ENCODE peak calls at places on chromosomes 1 and 21, in six cellular contexts. One of them, this sample, is unnamed.

GRCh38 chr1:226627050-226627755 is 78.6 kb downstream of the STUM start:
- DNase-seq in left ventricle myocardium inferior: no peak
- DNase-seq in HFFc6: no peak
- DNase-seq in uterus: no peak
- DNase-seq in WERI-Rb-1: no peak
- DNase-seq in AG04450: no peak
- DNase-seq in this sample: no peak

GRCh38 chr21:45836694-45837670 is 144.6 kb upstream of the COL6A1 start:
- DNase-seq in AG04450: no peak
- DNase-seq in left ventricle myocardium inferior: no peak
- DNase-seq in uterus: no peak
- DNase-seq in WERI-Rb-1: no peak
- DNase-seq in HFFc6: no peak
- DNase-seq in this sample: no peak

GRCh38 chr1:77560741-77561140 is 121.7 kb downstream of the ZZZ3 start:
- DNase-seq in AG04450: no peak
- DNase-seq in WERI-Rb-1: no peak
- DNase-seq in left ventricle myocardium inferior: no peak
- DNase-seq in HFFc6: no peak
- DNase-seq in uterus: no peak
- DNase-seq in this sample: no peak

GRCh38 chr21:39781331-39781730 is 36.3 kb downstream of the IGSF5 start:
- DNase-seq in AG04450: no peak
- DNase-seq in HFFc6: no peak
- DNase-seq in uterus: no peak
- DNase-seq in WERI-Rb-1: no peak
- DNase-seq in left ventricle myocardium inferior: no peak
- DNase-seq in this sample: no peak

GRCh38 chr1:46037597-46037936 is 94.9 kb downstream of the PIK3R3 start:
- DNase-seq in WERI-Rb-1: no peak
- DNase-seq in left ventricle myocardium inferior: no peak
- DNase-seq in HFFc6: no peak
- DNase-seq in AG04450: no peak
- DNase-seq in uterus: no peak
- DNase-seq in this sample: no peak

GRCh38 chr21:37478821-37479220 is 112.2 kb downstream of the DYRK1A start:
- DNase-seq in AG04450: no peak
- DNase-seq in WERI-Rb-1: no peak
- DNase-seq in uterus: no peak
- DNase-seq in HFFc6: no peak
- DNase-seq in left ventricle myocardium inferior: no peak
- DNase-seq in this sample: no peak

GRCh38 chr1:46522184-46522968 is 29.1 kb downstream of the KNCN start:
- DNase-seq in left ventricle myocardium inferior: no peak
- DNase-seq in uterus: no peak
- DNase-seq in WERI-Rb-1: peak; percentile 71
- DNase-seq in HFFc6: peak; percentile 62
- DNase-seq in AG04450: no peak
- DNase-seq in this sample: peak; percentile 35

GRCh38 chr1:119752592-119752991 is 16.1 kb downstream of the HMGCS2 start:
- DNase-seq in AG04450: no peak
- DNase-seq in WERI-Rb-1: no peak
- DNase-seq in HFFc6: no peak
- DNase-seq in uterus: no peak
- DNase-seq in left ventricle myocardium inferior: no peak
- DNase-seq in this sample: no peak

GRCh38 chr1:155320661-155321576 is at the start of gene RUSC1:
- DNase-seq in uterus: peak; percentile 80
- DNase-seq in HFFc6: peak; percentile 27
- DNase-seq in left ventricle myocardium inferior: peak; percentile 89
- DNase-seq in WERI-Rb-1: peak; percentile 51
- DNase-seq in AG04450: no peak
- DNase-seq in this sample: no peak

GRCh38 chr1:205042911-205043806 is at the start of gene CNTN2:
- DNase-seq in uterus: no peak
- DNase-seq in left ventricle myocardium inferior: no peak
- DNase-seq in WERI-Rb-1: no peak
- DNase-seq in AG04450: no peak
- DNase-seq in HFFc6: no peak
- DNase-seq in this sample: no peak

GRCh38 chr21:45445369-45445768 is 40.4 kb downstream of the COL18A1 start:
- DNase-seq in left ventricle myocardium inferior: no peak
- DNase-seq in AG04450: no peak
- DNase-seq in HFFc6: no peak
- DNase-seq in WERI-Rb-1: no peak
- DNase-seq in uterus: no peak
- DNase-seq in this sample: no peak

GRCh38 chr1:228341814-228342626 is 64.6 kb downstream of the TRIM11 start:
- DNase-seq in HFFc6: no peak
- DNase-seq in WERI-Rb-1: peak; percentile 0
- DNase-seq in AG04450: no peak
- DNase-seq in left ventricle myocardium inferior: peak; percentile 9
- DNase-seq in uterus: peak; percentile 8
- DNase-seq in this sample: no peak

GRCh38 chr1:186102559-186103148 is 272.4 kb downstream of the TPR start:
- DNase-seq in WERI-Rb-1: no peak
- DNase-seq in left ventricle myocardium inferior: no peak
- DNase-seq in uterus: no peak
- DNase-seq in AG04450: peak; percentile 44
- DNase-seq in HFFc6: peak; percentile 85
- DNase-seq in this sample: peak; percentile 71

GRCh38 chr1:32924881-32925344 is 23.7 kb upstream of the TMEM54 start:
- DNase-seq in WERI-Rb-1: peak; percentile 70
- DNase-seq in AG04450: no peak
- DNase-seq in left ventricle myocardium inferior: peak; percentile 29
- DNase-seq in HFFc6: no peak
- DNase-seq in uterus: no peak
- DNase-seq in this sample: no peak

GRCh38 chr1:243974451-243975292 is 76.4 kb upstream of the ZBTB18 start:
- DNase-seq in HFFc6: no peak
- DNase-seq in WERI-Rb-1: no peak
- DNase-seq in left ventricle myocardium inferior: no peak
- DNase-seq in AG04450: no peak
- DNase-seq in uterus: no peak
- DNase-seq in this sample: no peak

GRCh38 chr1:116325922-116326321 is 47.1 kb upstream of the ATP1A1 start:
- DNase-seq in left ventricle myocardium inferior: no peak
- DNase-seq in WERI-Rb-1: no peak
- DNase-seq in AG04450: no peak
- DNase-seq in HFFc6: no peak
- DNase-seq in uterus: no peak
- DNase-seq in this sample: no peak

GRCh38 chr1:162219461-162219860 is 150.0 kb downstream of the NOS1AP start:
- DNase-seq in WERI-Rb-1: peak; percentile 62
- DNase-seq in uterus: no peak
- DNase-seq in left ventricle myocardium inferior: no peak
- DNase-seq in AG04450: no peak
- DNase-seq in HFFc6: no peak
- DNase-seq in this sample: no peak

GRCh38 chr1:102799496-102799895 is 308.8 kb downstream of the COL11A1 start:
- DNase-seq in left ventricle myocardium inferior: no peak
- DNase-seq in AG04450: peak; percentile 1
- DNase-seq in HFFc6: peak; percentile 3
- DNase-seq in uterus: no peak
- DNase-seq in WERI-Rb-1: no peak
- DNase-seq in this sample: no peak

GRCh38 chr1:31151402-31151801 is 85.9 kb upstream of the PUM1 start:
- DNase-seq in uterus: no peak
- DNase-seq in WERI-Rb-1: no peak
- DNase-seq in AG04450: no peak
- DNase-seq in HFFc6: no peak
- DNase-seq in left ventricle myocardium inferior: no peak
- DNase-seq in this sample: no peak

DNA sequence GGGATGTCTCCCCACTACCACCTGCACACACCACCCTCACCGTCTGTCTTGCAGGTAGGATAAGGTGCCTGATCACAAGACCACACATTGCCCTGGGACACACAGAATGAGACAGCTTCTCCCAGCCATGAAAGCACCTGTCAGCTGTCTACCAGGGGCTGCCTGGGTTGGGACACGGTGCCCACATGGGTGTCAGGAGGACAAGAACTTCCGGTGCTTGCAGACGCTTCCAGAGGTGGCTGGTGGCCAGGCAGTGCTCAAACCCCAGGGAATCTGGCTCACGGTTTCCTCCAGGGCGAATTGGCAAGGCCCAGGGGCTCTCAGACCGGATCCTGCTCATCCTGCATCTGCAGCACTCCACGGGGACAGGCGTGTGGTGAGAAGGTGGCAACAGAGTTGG is 182.6 kb upstream of the ARHGEF16 start:
- DNase-seq in left ventricle myocardium inferior: peak; percentile 32
- DNase-seq in HFFc6: no peak
- DNase-seq in WERI-Rb-1: no peak
- DNase-seq in AG04450: no peak
- DNase-seq in uterus: no peak
- DNase-seq in this sample: no peak
- TF ChIP-seq CTCF in left ventricle myocardium inferior: no peak
- TF ChIP-seq CTCF in HFFc6: no peak
- TF ChIP-seq CTCF in WERI-Rb-1: no peak
- TF ChIP-seq CTCF in AG04450: no peak
- TF ChIP-seq CTCF in uterus: no peak
- TF ChIP-seq CTCF in this sample: no peak

GRCh38 chr1:83857705-83858104 is 141.2 kb downstream of the TTLL7 start:
- DNase-seq in uterus: no peak
- DNase-seq in left ventricle myocardium inferior: no peak
- DNase-seq in WERI-Rb-1: no peak
- DNase-seq in HFFc6: no peak
- DNase-seq in AG04450: no peak
- DNase-seq in this sample: no peak

GRCh38 chr1:83860506-83861221 is 138.3 kb downstream of the TTLL7 start:
- DNase-seq in HFFc6: no peak
- DNase-seq in WERI-Rb-1: no peak
- DNase-seq in AG04450: no peak
- DNase-seq in left ventricle myocardium inferior: peak; percentile 87
- DNase-seq in uterus: peak; percentile 15
- DNase-seq in this sample: no peak

GRCh38 chr1:83854456-83854855 is 144.5 kb downstream of the TTLL7 start:
- DNase-seq in HFFc6: no peak
- DNase-seq in left ventricle myocardium inferior: no peak
- DNase-seq in uterus: no peak
- DNase-seq in AG04450: no peak
- DNase-seq in WERI-Rb-1: no peak
- DNase-seq in this sample: no peak

GRCh38 chr1:83857108-83857507 is 141.8 kb downstream of the TTLL7 start:
- DNase-seq in AG04450: no peak
- DNase-seq in HFFc6: peak; percentile 17
- DNase-seq in left ventricle myocardium inferior: no peak
- DNase-seq in WERI-Rb-1: no peak
- DNase-seq in uterus: no peak
- DNase-seq in this sample: peak; percentile 10

GRCh38 chr1:83856381-83856780 is 142.6 kb downstream of the TTLL7 start:
- DNase-seq in HFFc6: no peak
- DNase-seq in AG04450: no peak
- DNase-seq in uterus: no peak
- DNase-seq in left ventricle myocardium inferior: no peak
- DNase-seq in WERI-Rb-1: no peak
- DNase-seq in this sample: no peak
- TF ChIP-seq CTCF in HFFc6: no peak
- TF ChIP-seq CTCF in AG04450: no peak
- TF ChIP-seq CTCF in uterus: no peak
- TF ChIP-seq CTCF in left ventricle myocardium inferior: no peak
- TF ChIP-seq CTCF in WERI-Rb-1: no peak
- TF ChIP-seq CTCF in this sample: no peak

GRCh38 chr21:44024895-44025353 is 12.8 kb downstream of the TRAPPC10 start:
- DNase-seq in HFFc6: no peak
- DNase-seq in uterus: peak; percentile 40
- DNase-seq in left ventricle myocardium inferior: peak; percentile 64
- DNase-seq in AG04450: peak; percentile 15
- DNase-seq in WERI-Rb-1: no peak
- DNase-seq in this sample: peak; percentile 25
- TF ChIP-seq CTCF in HFFc6: no peak
- TF ChIP-seq CTCF in uterus: no peak
- TF ChIP-seq CTCF in left ventricle myocardium inferior: no peak
- TF ChIP-seq CTCF in AG04450: peak; percentile 3
- TF ChIP-seq CTCF in WERI-Rb-1: no peak
- TF ChIP-seq CTCF in this sample: no peak

GRCh38 chr1:101239095-101240040 is 2.5 kb downstream of the S1PR1 start:
- DNase-seq in WERI-Rb-1: no peak
- DNase-seq in uterus: no peak
- DNase-seq in HFFc6: no peak
- DNase-seq in left ventricle myocardium inferior: no peak
- DNase-seq in AG04450: no peak
- DNase-seq in this sample: no peak
- TF ChIP-seq CTCF in WERI-Rb-1: no peak
- TF ChIP-seq CTCF in uterus: no peak
- TF ChIP-seq CTCF in HFFc6: peak; percentile 72
- TF ChIP-seq CTCF in left ventricle myocardium inferior: peak; percentile 41
- TF ChIP-seq CTCF in AG04450: no peak
- TF ChIP-seq CTCF in this sample: no peak

DNA sequence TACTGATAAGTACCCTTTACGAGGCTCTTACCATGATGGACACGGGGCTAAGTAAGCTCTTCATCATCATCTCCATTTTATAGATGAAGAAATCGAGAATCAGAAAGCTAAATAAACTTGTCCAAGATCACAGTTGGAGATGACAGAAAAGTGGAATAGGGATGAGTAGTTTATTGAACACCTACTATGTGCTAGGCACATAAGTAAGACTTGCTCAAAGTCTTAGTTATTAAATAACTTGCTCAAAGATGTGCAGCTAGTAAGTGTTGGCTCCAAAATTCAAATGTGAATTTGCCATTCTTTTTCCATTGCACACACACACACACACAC is 611 bp upstream of the RGS16 start:
- DNase-seq in uterus: no peak
- DNase-seq in AG04450: no peak
- DNase-seq in WERI-Rb-1: no peak
- DNase-seq in HFFc6: no peak
- DNase-seq in left ventricle myocardium inferior: no peak
- DNase-seq in this sample: no peak
- TF ChIP-seq CTCF in uterus: no peak
- TF ChIP-seq CTCF in AG04450: no peak
- TF ChIP-seq CTCF in WERI-Rb-1: no peak
- TF ChIP-seq CTCF in HFFc6: no peak
- TF ChIP-seq CTCF in left ventricle myocardium inferior: no peak
- TF ChIP-seq CTCF in this sample: no peak

GRCh38 chr21:29092102-29092959 is 18.9 kb upstream of the CCT8 start:
- DNase-seq in left ventricle myocardium inferior: no peak
- DNase-seq in WERI-Rb-1: no peak
- DNase-seq in AG04450: no peak
- DNase-seq in uterus: no peak
- DNase-seq in HFFc6: peak; percentile 73
- DNase-seq in this sample: no peak
- TF ChIP-seq CTCF in left ventricle myocardium inferior: no peak
- TF ChIP-seq CTCF in WERI-Rb-1: no peak
- TF ChIP-seq CTCF in AG04450: peak; percentile 35
- TF ChIP-seq CTCF in uterus: no peak
- TF ChIP-seq CTCF in HFFc6: peak; percentile 26
- TF ChIP-seq CTCF in this sample: no peak

DNA sequence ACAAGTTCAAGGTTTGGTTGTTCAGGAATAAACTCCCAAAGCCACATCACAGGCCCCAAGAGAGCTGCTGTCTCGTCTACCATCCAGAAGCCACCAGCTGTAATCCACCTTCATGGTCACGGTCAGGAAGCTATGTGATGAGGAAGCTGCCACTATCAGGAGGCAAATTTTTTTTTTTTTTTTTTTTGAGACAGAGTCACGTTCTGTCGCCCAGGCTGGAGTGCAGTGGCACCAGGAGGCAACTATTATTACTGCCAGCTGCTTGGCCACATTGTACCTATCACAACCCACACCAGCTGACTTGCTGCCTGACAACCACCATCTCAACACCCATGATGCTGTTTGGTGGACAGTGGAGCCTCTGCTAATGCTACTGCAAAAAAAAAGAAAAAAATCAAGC is 124.1 kb downstream of the OMA1 start:
- DNase-seq in uterus: no peak
- DNase-seq in WERI-Rb-1: no peak
- DNase-seq in HFFc6: no peak
- DNase-seq in left ventricle myocardium inferior: no peak
- DNase-seq in AG04450: no peak
- DNase-seq in this sample: no peak
- TF ChIP-seq CTCF in uterus: no peak
- TF ChIP-seq CTCF in WERI-Rb-1: no peak
- TF ChIP-seq CTCF in HFFc6: no peak
- TF ChIP-seq CTCF in left ventricle myocardium inferior: no peak
- TF ChIP-seq CTCF in AG04450: no peak
- TF ChIP-seq CTCF in this sample: no peak